ENCODE peak calls at places on chromosomes 11 and 22, in nine cellular contexts. U is breast epithelium; E is gastrocnemius medialis; I is heart left ventricle; H is effector memory CD4-positive, alpha-beta T cell; C is colonic mucosa; R is CD8-positive, alpha-beta memory T cell; J is uterus; S is ovary. G is an unnamed sample. For H3K4me1, the result is how much of the 10 kb centered on the place peaks cover.

GRCh38 chr11:31764766-31765165 is 46.4 kb downstream of the PAX6 start:
- DNase-seq in U (no peak), E (no peak), I (no peak), H (no peak), C (no peak), R (no peak), J (no peak), S (no peak), G (no peak)

GRCh38 chr11:75633409-75634011 is 35.3 kb downstream of the MAP6 start:
- DNase-seq in U (no peak), E (no peak), I (no peak), H (no peak), C (no peak), R (no peak), J (no peak), S (no peak), G (peak)

GRCh38 chr11:68498903-68499883 is 38.6 kb downstream of the PPP6R3 start:
- DNase-seq in U (no peak), E (no peak), I (no peak), H (no peak), C (no peak), R (no peak), J (no peak), S (no peak), G (peak)

GRCh38 chr11:115930886-115931537 is 426.8 kb upstream of the CADM1 start:
- DNase-seq in U (no peak), E (no peak), I (no peak), H (no peak), C (no peak), R (no peak), J (no peak), S (no peak), G (no peak)

GRCh38 chr22:44589831-44590230 is 91.8 kb upstream of the RTL6 start:
- DNase-seq in U (no peak), E (no peak), I (no peak), H (no peak), C (no peak), R (no peak), J (no peak), S (no peak), G (no peak)

GRCh38 chr11:33733978-33734377 is 2.2 kb downstream of the CD59 start:
- DNase-seq in U (no peak), E (no peak), I (no peak), H (no peak), C (no peak), R (no peak), J (no peak), S (no peak), G (no peak)

GRCh38 chr22:19857382-19857781 is 2.7 kb upstream of the GNB1L start:
- DNase-seq in U (no peak), E (no peak), I (no peak), H (no peak), C (no peak), R (no peak), J (no peak), S (no peak), G (no peak)

GRCh38 chr11:41237386-41237785 is 222.1 kb downstream of the LRRC4C start:
- DNase-seq in U (no peak), E (no peak), I (no peak), H (no peak), C (no peak), R (no peak), J (no peak), S (no peak), G (no peak)

GRCh38 chr11:120197254-120197891 is 13.5 kb upstream of the OAF start:
- DNase-seq in U (no peak), E (no peak), I (no peak), H (no peak), C (peak), R (no peak), J (no peak), S (no peak), G (peak)

GRCh38 chr11:46253258-46254134 is 24.0 kb upstream of the CREB3L1 start:
- DNase-seq in U (no peak), E (no peak), I (no peak), H (no peak), C (peak), R (no peak), J (no peak), S (no peak), G (peak)

GRCh38 chr22:25051983-25052710 is 99.6 kb downstream of the KIAA1671 start:
- DNase-seq in U (no peak), E (no peak), I (peak), H (no peak), C (peak), R (no peak), J (no peak), S (no peak), G (peak)

GRCh38 chr11:31804439-31805036 is 6.6 kb downstream of the PAX6 start:
- DNase-seq in U (no peak), E (no peak), I (peak), H (no peak), C (no peak), R (no peak), J (no peak), S (no peak), G (no peak)

GRCh38 chr22:49262167-49262566 is 565.5 kb downstream of the BRD1 start:
- DNase-seq in U (peak), E (no peak), I (no peak), H (no peak), C (no peak), R (no peak), J (no peak), S (no peak), G (no peak)

GRCh38 chr11:119586181-119586580 is 142.8 kb downstream of the NECTIN1 start:
- DNase-seq in U (no peak), E (no peak), I (no peak), H (no peak), C (no peak), R (no peak), J (no peak), S (no peak), G (no peak)

GRCh38 chr22:42889290-42889689 is 32.2 kb upstream of the ARFGAP3 start:
- DNase-seq in U (no peak), E (no peak), I (no peak), H (no peak), C (no peak), R (no peak), J (no peak), S (no peak), G (no peak)

GRCh38 chr22:31764785-31765184 is 11.0 kb downstream of the DEPDC5 start:
- DNase-seq in U (no peak), E (no peak), I (no peak), H (no peak), C (no peak), R (no peak), J (no peak), S (no peak), G (no peak)

GRCh38 chr11:90775573-90776165 is 552.8 kb upstream of the CHORDC1 start:
- DNase-seq in U (no peak), E (no peak), I (no peak), H (no peak), C (no peak), R (no peak), J (no peak), S (no peak), G (no peak)

GRCh38 chr22:43723816-43724215 is 88.3 kb downstream of the EFCAB6 start:
- DNase-seq in U (no peak), E (no peak), I (no peak), H (no peak), C (no peak), R (no peak), J (no peak), S (no peak), G (no peak)

GRCh38 chr22:47290706-47291430 is 528.4 kb downstream of the TBC1D22A start:
- DNase-seq in U (peak), E (no peak), I (no peak), H (no peak), C (no peak), R (no peak), J (peak), S (no peak), G (no peak)

GRCh38 chr11:117730256-117730800 is 66.7 kb downstream of the DSCAML1 start:
- DNase-seq in U (no peak), E (no peak), I (no peak), H (no peak), C (no peak), R (no peak), J (no peak), S (no peak), G (no peak)

GRCh38 chr22:48950151-48950915 is 877.3 kb downstream of the BRD1 start:
- DNase-seq in U (no peak), E (no peak), I (no peak), H (no peak), C (no peak), R (no peak), J (no peak), S (no peak), G (no peak)

GRCh38 chr11:46899501-46900025 is 18.8 kb downstream of the LRP4 start:
- DNase-seq in U (no peak), E (no peak), I (no peak), H (no peak), C (no peak), R (no peak), J (no peak), S (no peak), G (no peak)

GRCh38 chr22:45023431-45023830 is 13.6 kb upstream of the PHF21B start:
- DNase-seq in U (no peak), E (no peak), I (no peak), H (no peak), C (no peak), R (no peak), J (no peak), S (no peak), G (no peak)

GRCh38 chr11:8356731-8357504 is 93.2 kb upstream of the LMO1 start:
- DNase-seq in U (no peak), E (no peak), I (no peak), H (no peak), C (no peak), R (no peak), J (peak), S (peak), G (peak)

GRCh38 chr11:77656362-77656761 is 18.8 kb upstream of the CLNS1A start:
- DNase-seq in U (no peak), E (no peak), I (no peak), H (no peak), C (no peak), R (no peak), J (no peak), S (no peak), G (no peak)

GRCh38 chr11:69040581-69041260 is 8.0 kb upstream of the TPCN2 start:
- DNase-seq in U (no peak), E (no peak), I (no peak), H (no peak), C (no peak), R (no peak), J (no peak), S (no peak), G (no peak)

GRCh38 chr11:94826415-94826814 is 58.3 kb downstream of the AMOTL1 start:
- DNase-seq in U (no peak), E (no peak), I (no peak), H (no peak), C (no peak), R (no peak), J (no peak), S (no peak), G (no peak)
- H3K4me1 ChIP-seq in U (under half), E (under half), I (under half), H (under half), C (under half), R (under half), J (under half), S (under half), G (under half)

GRCh38 chr11:44760477-44760872 is 33.7 kb downstream of the TSPAN18 start:
- DNase-seq in U (no peak), E (no peak), I (no peak), H (no peak), C (no peak), R (no peak), J (peak), S (no peak), G (no peak)

GRCh38 chr11:44761546-44761961 is 34.8 kb downstream of the TSPAN18 start:
- DNase-seq in U (no peak), E (no peak), I (no peak), H (no peak), C (no peak), R (no peak), J (peak), S (peak), G (peak)

GRCh38 chr11:44760917-44761545 is 34.3 kb downstream of the TSPAN18 start:
- DNase-seq in U (no peak), E (peak), I (peak), H (no peak), C (no peak), R (no peak), J (peak), S (peak), G (peak)

GRCh38 chr11:44759743-44760476 is 33.1 kb downstream of the TSPAN18 start:
- DNase-seq in U (no peak), E (no peak), I (no peak), H (no peak), C (no peak), R (no peak), J (peak), S (no peak), G (no peak)

DNA sequence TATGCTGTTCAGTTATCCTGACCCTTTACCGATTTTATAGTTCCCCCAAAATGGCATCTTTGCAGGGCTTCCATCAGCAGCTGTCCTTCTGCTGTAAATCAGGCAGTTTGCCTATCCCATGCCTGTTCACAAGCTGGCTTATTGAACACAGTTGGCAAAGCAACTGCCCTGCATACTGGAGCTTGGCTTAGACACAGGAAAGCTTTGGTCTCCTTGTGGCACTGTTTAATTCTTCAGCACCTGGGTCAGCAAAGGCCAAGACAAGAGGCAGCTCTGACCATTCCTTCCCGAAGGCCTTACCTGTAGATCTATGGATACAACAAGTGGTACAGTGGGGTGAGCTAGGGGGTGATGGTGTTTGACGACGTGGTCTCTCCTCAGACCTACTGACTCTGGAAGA is 32.2 kb downstream of the TSPAN18 start:
- DNase-seq in U (no peak), E (no peak), I (no peak), H (no peak), C (no peak), R (no peak), J (peak), S (peak), G (no peak)
- H3K4me1 ChIP-seq in U (under half), E (under half), I (under half), H (under half), C (under half), R (under half), J (under half), S (under half), G (under half)

GRCh38 chr22:32806296-32806695 is 4.8 kb downstream of the TIMP3 start:
- DNase-seq in U (no peak), E (no peak), I (no peak), H (no peak), C (no peak), R (no peak), J (no peak), S (no peak), G (no peak)

GRCh38 chr22:32804823-32805585 is 3.5 kb downstream of the TIMP3 start:
- DNase-seq in U (no peak), E (no peak), I (no peak), H (no peak), C (no peak), R (no peak), J (peak), S (no peak), G (no peak)

GRCh38 chr22:32804036-32804435 is 2.5 kb downstream of the TIMP3 start:
- DNase-seq in U (no peak), E (no peak), I (no peak), H (no peak), C (no peak), R (no peak), J (peak), S (no peak), G (no peak)

GRCh38 chr22:32803020-32803758 is 1.7 kb downstream of the TIMP3 start:
- DNase-seq in U (no peak), E (no peak), I (no peak), H (no peak), C (no peak), R (no peak), J (peak), S (no peak), G (no peak)

DNA sequence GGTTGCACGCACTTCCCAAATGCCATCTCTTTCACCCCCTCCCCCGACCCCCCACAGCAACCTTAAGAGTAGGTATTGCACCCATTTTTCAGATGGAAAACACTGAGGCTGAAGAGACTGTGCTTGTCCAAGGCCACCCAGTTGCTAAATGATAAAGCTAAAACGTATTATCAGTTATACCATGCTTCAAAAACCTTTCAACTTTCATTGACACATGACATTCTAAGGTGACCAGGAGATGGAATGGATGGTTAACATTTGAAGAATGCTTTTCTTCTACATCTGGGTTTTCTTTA is 4.0 kb downstream of the TIMP3 start:
- DNase-seq in U (no peak), E (no peak), I (no peak), H (no peak), C (no peak), R (no peak), J (no peak), S (no peak), G (no peak)
- H3K4me1 ChIP-seq in U (under half), E (under half), I (under half), H (under half), C (under half), R (under half), J (under half), S (under half), G (under half)

GRCh38 chr22:36360011-36360410 is 27.8 kb downstream of the MYH9 start:
- DNase-seq in U (no peak), E (no peak), I (no peak), H (no peak), C (no peak), R (no peak), J (no peak), S (no peak), G (no peak)
- H3K4me1 ChIP-seq in U (half or more), E (half or more), I (half or more), H (half or more), C (under half), R (half or more), J (under half), S (under half), G (under half)

DNA sequence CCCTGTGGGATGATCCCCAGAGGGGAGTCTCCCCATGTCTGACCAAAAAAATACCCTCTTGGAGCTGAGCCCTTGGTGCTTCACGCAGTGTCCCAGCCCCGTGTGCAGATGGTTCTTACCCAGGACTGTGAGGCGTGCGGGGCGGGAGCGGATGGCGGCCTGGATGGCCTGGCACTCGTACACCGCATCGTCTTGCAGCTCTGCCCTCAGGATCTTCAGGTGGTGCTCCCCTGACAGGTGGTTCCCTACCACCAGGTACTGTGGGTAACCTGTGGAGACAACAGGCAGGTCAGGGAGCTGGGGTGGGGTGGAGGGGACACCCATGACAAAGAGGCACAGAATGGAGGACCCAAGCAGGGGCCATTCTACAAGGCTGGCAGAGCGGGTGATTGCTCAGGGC is 165.7 kb downstream of the ST3GAL4 start:
- DNase-seq in U (no peak), E (no peak), I (no peak), H (no peak), C (no peak), R (no peak), J (no peak), S (no peak), G (no peak)
- H3K4me1 ChIP-seq in U (under half), E (under half), I (under half), H (under half), C (under half), R (under half), J (under half), S (under half), G (under half)

GRCh38 chr11:12507391-12507790 is 130.0 kb downstream of the PARVA start:
- DNase-seq in U (no peak), E (no peak), I (no peak), H (no peak), C (no peak), R (no peak), J (no peak), S (no peak), G (no peak)
- H3K4me1 ChIP-seq in U (under half), E (under half), I (under half), H (under half), C (under half), R (under half), J (under half), S (under half), G (under half)

G was measured in small intestine.